ENCODE peak calls at places on chromosome 9, in eight cellular contexts. One of them, this sample, is unnamed.

GRCh38 chr9:88783613-88784230 is 207.5 kb upstream of the S1PR3 start:
- DNase-seq in dorsolateral prefrontal cortex: no peak
- DNase-seq in RWPE1: no peak
- DNase-seq in endothelial cell: no peak
- DNase-seq in psoas muscle: no peak
- DNase-seq in AG09309: no peak
- DNase-seq in ovary: no peak
- DNase-seq in MM.1S: no peak
- DNase-seq in this sample: no peak

GRCh38 chr9:134536931-134537330 is 104.7 kb upstream of the COL5A1 start:
- DNase-seq in endothelial cell: no peak
- DNase-seq in RWPE1: no peak
- DNase-seq in ovary: no peak
- DNase-seq in MM.1S: no peak
- DNase-seq in psoas muscle: no peak
- DNase-seq in AG09309: no peak
- DNase-seq in dorsolateral prefrontal cortex: no peak
- DNase-seq in this sample: no peak

GRCh38 chr9:16247188-16247875 is 623.1 kb downstream of the BNC2 start:
- DNase-seq in MM.1S: no peak
- DNase-seq in AG09309: no peak
- DNase-seq in dorsolateral prefrontal cortex: no peak
- DNase-seq in endothelial cell: no peak
- DNase-seq in ovary: no peak
- DNase-seq in psoas muscle: no peak
- DNase-seq in RWPE1: peak; percentile 34
- DNase-seq in this sample: no peak

GRCh38 chr9:105883847-105884246 is 189.5 kb downstream of the TMEM38B start:
- DNase-seq in AG09309: no peak
- DNase-seq in psoas muscle: no peak
- DNase-seq in dorsolateral prefrontal cortex: no peak
- DNase-seq in endothelial cell: no peak
- DNase-seq in ovary: no peak
- DNase-seq in RWPE1: no peak
- DNase-seq in MM.1S: peak; percentile 70
- DNase-seq in this sample: no peak

GRCh38 chr9:21919377-21920362 is 74.5 kb downstream of the CDKN2A start:
- DNase-seq in AG09309: peak; percentile 27
- DNase-seq in psoas muscle: no peak
- DNase-seq in endothelial cell: no peak
- DNase-seq in RWPE1: peak; percentile 36
- DNase-seq in MM.1S: peak; percentile 37
- DNase-seq in ovary: no peak
- DNase-seq in dorsolateral prefrontal cortex: no peak
- DNase-seq in this sample: no peak

GRCh38 chr9:32931129-32931528 is 70.3 kb downstream of the APTX start:
- DNase-seq in dorsolateral prefrontal cortex: no peak
- DNase-seq in RWPE1: no peak
- DNase-seq in psoas muscle: no peak
- DNase-seq in endothelial cell: no peak
- DNase-seq in MM.1S: no peak
- DNase-seq in AG09309: no peak
- DNase-seq in ovary: no peak
- DNase-seq in this sample: no peak

GRCh38 chr9:757246-757881 is 84.1 kb upstream of the DMRT1 start:
- DNase-seq in MM.1S: peak; percentile 30
- DNase-seq in psoas muscle: no peak
- DNase-seq in endothelial cell: peak; percentile 31
- DNase-seq in dorsolateral prefrontal cortex: peak; percentile 33
- DNase-seq in AG09309: peak; percentile 27
- DNase-seq in RWPE1: no peak
- DNase-seq in ovary: peak; percentile 49
- DNase-seq in this sample: no peak

GRCh38 chr9:90883661-90884060 is 82.0 kb downstream of the SYK start:
- DNase-seq in MM.1S: no peak
- DNase-seq in endothelial cell: no peak
- DNase-seq in RWPE1: no peak
- DNase-seq in ovary: no peak
- DNase-seq in dorsolateral prefrontal cortex: no peak
- DNase-seq in AG09309: no peak
- DNase-seq in psoas muscle: no peak
- DNase-seq in this sample: no peak

DNA sequence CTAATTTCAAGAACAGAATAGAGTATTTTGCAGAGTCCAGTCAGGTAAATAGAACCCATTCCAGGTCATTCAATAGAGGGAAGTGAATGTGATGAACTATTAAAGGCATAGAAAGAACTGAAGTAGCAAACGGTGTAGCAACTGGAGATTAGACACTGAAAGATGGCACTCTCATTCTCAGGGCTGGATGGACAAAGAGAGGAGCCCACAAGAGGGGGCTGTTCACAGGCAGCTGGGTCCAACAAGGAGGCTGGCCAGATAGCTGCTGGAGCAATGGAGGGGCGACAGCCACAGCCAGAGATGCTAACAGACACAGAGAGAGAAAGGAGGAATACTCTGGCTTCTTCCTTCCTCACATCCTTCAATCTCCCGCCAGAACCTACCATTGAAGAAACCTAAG is 93.1 kb upstream of the SMARCA2 start:
- DNase-seq in endothelial cell: no peak
- DNase-seq in psoas muscle: no peak
- DNase-seq in AG09309: no peak
- DNase-seq in ovary: no peak
- DNase-seq in MM.1S: no peak
- DNase-seq in RWPE1: no peak
- DNase-seq in dorsolateral prefrontal cortex: no peak
- DNase-seq in this sample: no peak
- TF ChIP-seq CTCF in endothelial cell: no peak
- TF ChIP-seq CTCF in psoas muscle: no peak
- TF ChIP-seq CTCF in AG09309: no peak
- TF ChIP-seq CTCF in ovary: no peak
- TF ChIP-seq CTCF in MM.1S: no peak
- TF ChIP-seq CTCF in RWPE1: no peak
- TF ChIP-seq CTCF in dorsolateral prefrontal cortex: no peak
- TF ChIP-seq CTCF in this sample: no peak

GRCh38 chr9:20041717-20042116 is 252.9 kb upstream of the SLC24A2 start:
- DNase-seq in endothelial cell: no peak
- DNase-seq in dorsolateral prefrontal cortex: no peak
- DNase-seq in ovary: no peak
- DNase-seq in RWPE1: no peak
- DNase-seq in psoas muscle: no peak
- DNase-seq in MM.1S: no peak
- DNase-seq in AG09309: no peak
- DNase-seq in this sample: no peak

GRCh38 chr9:20043461-20043860 is 254.6 kb upstream of the SLC24A2 start:
- DNase-seq in endothelial cell: no peak
- DNase-seq in RWPE1: no peak
- DNase-seq in AG09309: no peak
- DNase-seq in MM.1S: peak; percentile 38
- DNase-seq in dorsolateral prefrontal cortex: no peak
- DNase-seq in ovary: no peak
- DNase-seq in psoas muscle: no peak
- DNase-seq in this sample: no peak

GRCh38 chr9:20042312-20042711 is 253.5 kb upstream of the SLC24A2 start:
- DNase-seq in MM.1S: no peak
- DNase-seq in RWPE1: no peak
- DNase-seq in AG09309: no peak
- DNase-seq in endothelial cell: no peak
- DNase-seq in dorsolateral prefrontal cortex: no peak
- DNase-seq in psoas muscle: no peak
- DNase-seq in ovary: no peak
- DNase-seq in this sample: no peak

GRCh38 chr9:20043035-20043434 is 254.2 kb upstream of the SLC24A2 start:
- DNase-seq in RWPE1: no peak
- DNase-seq in MM.1S: peak; percentile 15
- DNase-seq in ovary: no peak
- DNase-seq in dorsolateral prefrontal cortex: no peak
- DNase-seq in AG09309: no peak
- DNase-seq in endothelial cell: no peak
- DNase-seq in psoas muscle: no peak
- DNase-seq in this sample: no peak

DNA sequence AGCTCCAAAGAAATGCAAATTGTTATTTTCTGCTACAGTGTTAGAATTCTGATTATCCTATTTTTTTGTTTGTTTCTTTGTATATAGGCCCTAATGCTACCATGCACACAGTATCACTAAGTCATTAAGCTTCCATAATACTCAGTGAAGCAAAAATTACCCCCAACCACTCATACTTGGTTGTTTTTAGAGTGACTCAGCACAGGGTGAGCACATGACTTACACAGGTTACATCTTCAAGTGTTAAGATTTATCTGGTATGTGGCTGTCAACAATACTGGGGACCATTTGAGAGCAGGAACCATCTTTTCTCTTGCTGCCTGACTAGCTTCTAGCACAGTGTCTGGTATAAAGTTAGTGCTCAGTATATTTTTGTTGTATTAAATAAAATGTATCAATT is 255.8 kb upstream of the SLC24A2 start:
- DNase-seq in endothelial cell: no peak
- DNase-seq in AG09309: no peak
- DNase-seq in ovary: no peak
- DNase-seq in MM.1S: no peak
- DNase-seq in RWPE1: no peak
- DNase-seq in psoas muscle: no peak
- DNase-seq in dorsolateral prefrontal cortex: no peak
- DNase-seq in this sample: no peak
- TF ChIP-seq CTCF in endothelial cell: no peak
- TF ChIP-seq CTCF in AG09309: no peak
- TF ChIP-seq CTCF in ovary: no peak
- TF ChIP-seq CTCF in MM.1S: no peak
- TF ChIP-seq CTCF in RWPE1: no peak
- TF ChIP-seq CTCF in psoas muscle: no peak
- TF ChIP-seq CTCF in dorsolateral prefrontal cortex: no peak
- TF ChIP-seq CTCF in this sample: no peak

DNA sequence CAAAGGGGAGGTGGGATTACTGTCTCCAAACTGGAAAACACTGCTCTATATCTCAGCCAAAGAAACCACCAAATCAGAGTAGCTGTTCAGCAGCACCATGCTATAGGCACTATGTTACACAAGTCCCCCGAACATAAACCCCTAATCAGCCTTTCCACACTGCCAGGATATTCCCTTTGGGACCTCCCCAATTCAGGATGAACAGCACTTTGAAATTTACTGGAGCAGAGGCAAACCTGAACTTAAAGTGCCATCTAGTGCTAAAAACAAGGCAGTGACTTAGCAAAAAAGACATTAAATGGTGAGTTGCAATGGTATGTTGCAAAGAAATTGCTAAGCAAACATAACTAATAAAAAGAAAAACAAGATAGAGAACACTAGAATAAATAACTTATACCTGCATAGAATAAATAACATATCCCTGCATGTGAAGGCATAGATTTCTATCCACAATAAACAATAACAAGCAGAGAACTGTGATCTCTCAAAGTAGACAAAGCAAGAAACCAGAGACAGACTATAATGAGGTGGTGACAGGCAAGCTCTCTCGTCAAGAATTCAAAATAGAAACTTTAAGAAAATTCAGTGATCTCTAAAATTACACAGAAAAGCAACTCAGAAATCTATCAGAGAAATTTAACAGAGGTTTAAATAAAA is 584.4 kb upstream of the ACO1 start:
- DNase-seq in AG09309: no peak
- DNase-seq in MM.1S: peak; percentile 41
- DNase-seq in dorsolateral prefrontal cortex: no peak
- DNase-seq in endothelial cell: peak; percentile 15
- DNase-seq in ovary: no peak
- DNase-seq in psoas muscle: no peak
- DNase-seq in RWPE1: peak; percentile 30
- DNase-seq in this sample: no peak
- TF ChIP-seq CTCF in AG09309: no peak
- TF ChIP-seq CTCF in MM.1S: peak; percentile 63
- TF ChIP-seq CTCF in dorsolateral prefrontal cortex: peak; percentile 27
- TF ChIP-seq CTCF in endothelial cell: peak; percentile 22
- TF ChIP-seq CTCF in ovary: no peak
- TF ChIP-seq CTCF in psoas muscle: peak; percentile 41
- TF ChIP-seq CTCF in RWPE1: peak; percentile 83
- TF ChIP-seq CTCF in this sample: no peak

GRCh38 chr9:5719546-5719945 is 90.6 kb downstream of the RIC1 start:
- DNase-seq in AG09309: no peak
- DNase-seq in ovary: no peak
- DNase-seq in RWPE1: no peak
- DNase-seq in psoas muscle: no peak
- DNase-seq in MM.1S: no peak
- DNase-seq in endothelial cell: no peak
- DNase-seq in dorsolateral prefrontal cortex: no peak
- DNase-seq in this sample: no peak

GRCh38 chr9:5718296-5719032 is 89.6 kb downstream of the RIC1 start:
- DNase-seq in AG09309: no peak
- DNase-seq in psoas muscle: no peak
- DNase-seq in RWPE1: no peak
- DNase-seq in MM.1S: no peak
- DNase-seq in endothelial cell: no peak
- DNase-seq in ovary: no peak
- DNase-seq in dorsolateral prefrontal cortex: no peak
- DNase-seq in this sample: no peak

GRCh38 chr9:5712651-5713360 is 83.9 kb downstream of the RIC1 start:
- DNase-seq in MM.1S: no peak
- DNase-seq in dorsolateral prefrontal cortex: no peak
- DNase-seq in ovary: no peak
- DNase-seq in endothelial cell: no peak
- DNase-seq in psoas muscle: no peak
- DNase-seq in RWPE1: no peak
- DNase-seq in AG09309: no peak
- DNase-seq in this sample: no peak

GRCh38 chr9:5715548-5716127 is 86.7 kb downstream of the RIC1 start:
- DNase-seq in dorsolateral prefrontal cortex: no peak
- DNase-seq in RWPE1: no peak
- DNase-seq in ovary: no peak
- DNase-seq in psoas muscle: no peak
- DNase-seq in AG09309: no peak
- DNase-seq in endothelial cell: no peak
- DNase-seq in MM.1S: no peak
- DNase-seq in this sample: no peak

DNA sequence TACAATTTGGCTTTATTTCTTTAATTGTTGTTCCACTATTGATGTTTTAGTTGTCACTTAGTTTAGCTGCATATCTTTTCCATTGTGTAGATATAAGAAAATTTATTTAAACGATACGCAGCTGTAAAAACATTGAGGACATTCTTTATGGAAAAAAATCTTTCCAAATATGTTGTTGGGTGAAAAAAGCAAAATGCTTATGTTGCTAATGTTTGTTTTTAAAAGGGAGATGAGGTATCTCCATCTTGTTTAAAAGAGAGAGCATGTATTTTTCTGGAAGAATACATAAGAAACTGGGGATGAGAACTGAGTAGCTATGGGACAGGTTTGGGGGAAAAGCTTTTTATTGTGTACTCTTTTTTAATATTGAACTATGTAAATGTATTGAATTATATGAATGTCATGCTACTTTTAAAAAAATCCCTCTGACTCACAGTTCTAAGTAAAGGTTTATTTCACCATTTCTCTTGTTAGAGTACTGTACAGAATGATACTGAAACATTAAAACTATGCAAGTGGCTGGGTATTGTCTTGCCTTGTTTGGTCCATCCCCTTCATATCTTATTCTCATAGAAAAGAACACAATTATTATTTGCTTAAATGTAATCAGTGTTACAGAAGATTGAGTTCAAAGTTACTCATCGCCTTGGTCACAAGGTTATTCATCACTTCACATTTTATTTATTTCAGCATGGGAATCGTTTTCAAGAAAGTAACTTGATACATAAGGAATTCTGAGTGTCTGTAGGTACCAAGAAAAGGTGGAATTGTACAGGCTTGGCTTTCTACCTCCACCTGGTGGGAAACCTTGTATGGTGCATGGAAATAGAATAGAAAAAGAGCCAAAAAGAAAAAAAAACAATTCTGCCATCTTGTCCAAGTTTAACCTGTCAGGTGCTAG is 85.8 kb downstream of the RIC1 start:
- DNase-seq in MM.1S: no peak
- DNase-seq in RWPE1: peak; percentile 8
- DNase-seq in dorsolateral prefrontal cortex: no peak
- DNase-seq in endothelial cell: peak; percentile 8
- DNase-seq in psoas muscle: no peak
- DNase-seq in AG09309: no peak
- DNase-seq in ovary: no peak
- DNase-seq in this sample: no peak
- TF ChIP-seq CTCF in MM.1S: peak; percentile 39
- TF ChIP-seq CTCF in RWPE1: peak; percentile 24
- TF ChIP-seq CTCF in dorsolateral prefrontal cortex: no peak
- TF ChIP-seq CTCF in endothelial cell: peak; percentile 63
- TF ChIP-seq CTCF in psoas muscle: peak; percentile 28
- TF ChIP-seq CTCF in AG09309: peak; percentile 20
- TF ChIP-seq CTCF in ovary: no peak
- TF ChIP-seq CTCF in this sample: no peak